ENCODE peak calls at places on chromosome 1, in eight cellular contexts. N, O, J, G, W, L, X and P are unnamed samples.

GRCh38 chr1:86987446-86987845 is 73.0 kb downstream of the HS2ST1 start:
- DNase-seq in X (no peak), G (no peak), O (no peak), J (no peak), N (no peak), L (no peak), W (no peak), P (no peak)

GRCh38 chr1:47578026-47578861 is 140.4 kb downstream of the FOXD2 start:
- DNase-seq in X (no peak), G (no peak), W (no peak), L (no peak), N (no peak), J (no peak), O (no peak), P (no peak)

GRCh38 chr1:41810446-41810845 is 108.3 kb downstream of the HIVEP3 start:
- DNase-seq in G (no peak), W (peak), J (no peak), N (no peak), X (peak), L (no peak), O (peak), P (peak)

GRCh38 chr1:40264354-40264781 is 6.3 kb downstream of the ZMPSTE24 start:
- DNase-seq in X (no peak), N (no peak), W (peak), L (no peak), J (no peak), O (peak), G (no peak), P (no peak)

GRCh38 chr1:93668121-93668520 is 13.5 kb downstream of the BCAR3 start:
- DNase-seq in W (no peak), J (no peak), L (no peak), X (no peak), N (no peak), O (no peak), G (no peak), P (no peak)

GRCh38 chr1:156492013-156492590 is 8.5 kb downstream of the MEF2D start:
- DNase-seq in X (no peak), L (no peak), J (no peak), O (no peak), N (no peak), G (no peak), W (no peak), P (no peak)

GRCh38 chr1:45864124-45864721 is 60.8 kb downstream of the MAST2 start:
- DNase-seq in O (peak), N (no peak), L (no peak), G (no peak), J (no peak), W (no peak), X (no peak), P (no peak)

GRCh38 chr1:56139786-56140185 is 439.6 kb downstream of the PLPP3 start:
- DNase-seq in J (no peak), L (no peak), W (no peak), N (no peak), O (no peak), G (no peak), X (no peak), P (no peak)

GRCh38 chr1:5994713-5995621 is 2.7 kb upstream of the NPHP4 start:
- DNase-seq in G (no peak), N (peak), O (no peak), L (no peak), J (no peak), W (peak), X (peak), P (no peak)

GRCh38 chr1:185337221-185337620 is 20.2 kb upstream of the IVNS1ABP start:
- DNase-seq in X (no peak), L (no peak), W (no peak), G (no peak), N (no peak), J (no peak), O (peak), P (peak)

GRCh38 chr1:85325920-85326319 is 49.5 kb upstream of the BCL10 start:
- DNase-seq in G (no peak), O (no peak), J (no peak), N (no peak), W (no peak), X (no peak), L (no peak), P (no peak)

GRCh38 chr1:101043776-101044175 is 18.2 kb upstream of the DPH5 start:
- DNase-seq in G (no peak), X (no peak), O (peak), J (no peak), N (no peak), L (no peak), W (no peak), P (no peak)

GRCh38 chr1:174969977-174970376 is 29.8 kb upstream of the CACYBP start:
- DNase-seq in J (no peak), G (no peak), N (no peak), W (no peak), O (no peak), L (no peak), X (no peak), P (no peak)

GRCh38 chr1:63274371-63274770 is 48.0 kb upstream of the FOXD3 start:
- DNase-seq in X (no peak), G (no peak), W (no peak), O (no peak), N (no peak), L (no peak), J (no peak), P (no peak)

GRCh38 chr1:30358510-30358909 is 364.9 kb downstream of the MATN1 start:
- DNase-seq in G (no peak), J (no peak), L (no peak), N (no peak), O (no peak), W (no peak), X (no peak), P (no peak)

GRCh38 chr1:56578664-56578962 is 750 bp downstream of the PLPP3 start:
- DNase-seq in W (no peak), N (no peak), G (no peak), X (no peak), O (no peak), L (no peak), J (no peak), P (no peak)

GRCh38 chr1:169999357-169999756 is 75.1 kb downstream of the KIFAP3 start:
- DNase-seq in G (peak), X (no peak), N (peak), L (no peak), W (no peak), O (peak), J (peak), P (no peak)

GRCh38 chr1:221902961-221903360 is 161.1 kb upstream of the DUSP10 start:
- DNase-seq in W (no peak), O (no peak), J (no peak), X (no peak), L (no peak), N (no peak), G (no peak), P (no peak)

GRCh38 chr1:117671781-117672501 is 66.1 kb downstream of the TENT5C start:
- DNase-seq in X (no peak), L (no peak), N (no peak), G (no peak), O (peak), J (no peak), W (no peak), P (no peak)

GRCh38 chr1:19739628-19740027 is 60.1 kb downstream of the TMCO4 start:
- DNase-seq in W (no peak), G (no peak), O (no peak), N (no peak), X (no peak), J (no peak), L (no peak), P (no peak)

GRCh38 chr1:32361674-32362473 is 411 bp downstream of the FAM229A start:
- DNase-seq in J (no peak), G (no peak), L (no peak), W (peak), O (peak), X (peak), N (peak), P (no peak)

GRCh38 chr1:234276389-234276788 is 96.9 kb upstream of the COA6 start:
- DNase-seq in W (no peak), X (no peak), J (no peak), L (no peak), O (no peak), N (no peak), G (no peak), P (no peak)